ENCODE peak calls at places on chromosomes 1 and 21, in nine cellular contexts. S is thoracic aorta, N is prostate gland, K is tibial artery, D is endothelial cell, B is body of pancreas, O is ovary, X is neural crest cell, E is epithelial cell of esophagus. J is an unnamed sample.

GRCh38 chr1:230292739-230293720 is 133.1 kb downstream of the PGBD5 start:
- DNase-seq in S (no peak), N (no peak), K (peak), D (no peak), B (peak), O (peak), X (no peak), E (peak), J (no peak)

GRCh38 chr1:151988405-151988851 is 5.2 kb downstream of the S100A10 start:
- DNase-seq in S (no peak), N (no peak), K (no peak), D (no peak), B (no peak), O (no peak), X (no peak), E (peak), J (no peak)

GRCh38 chr1:204894606-204895005 is 23.9 kb downstream of the NFASC start:
- DNase-seq in S (no peak), N (no peak), K (no peak), D (no peak), B (no peak), O (no peak), X (no peak), E (peak), J (no peak)

GRCh38 chr1:10986525-10986890 is 25.9 kb upstream of the TARDBP start:
- DNase-seq in S (no peak), N (no peak), K (no peak), D (no peak), B (peak), O (no peak), X (no peak), E (no peak), J (no peak)

GRCh38 chr21:29621525-29621924 is 318.3 kb downstream of the GRIK1 start:
- DNase-seq in S (no peak), N (no peak), K (no peak), D (no peak), B (no peak), O (no peak), X (no peak), E (no peak), J (no peak)

GRCh38 chr1:2645776-2646175 is 13.0 kb upstream of the MMEL1 start:
- DNase-seq in S (no peak), N (no peak), K (no peak), D (no peak), B (peak), O (peak), X (no peak), E (no peak), J (no peak)

GRCh38 chr1:40877681-40878080 is 15.5 kb upstream of the CITED4 start:
- DNase-seq in S (peak), N (peak), K (peak), D (no peak), B (peak), O (peak), X (no peak), E (peak), J (peak)

GRCh38 chr21:25717491-25718139 is 17.1 kb downstream of the ATP5PF start:
- DNase-seq in S (no peak), N (no peak), K (no peak), D (no peak), B (no peak), O (no peak), X (no peak), E (peak), J (no peak)

GRCh38 chr1:116044071-116044470 is 67.1 kb upstream of the MAB21L3 start:
- DNase-seq in S (no peak), N (no peak), K (no peak), D (no peak), B (no peak), O (no peak), X (no peak), E (no peak), J (no peak)

GRCh38 chr1:230185076-230186001 is 118.3 kb downstream of the GALNT2 start:
- DNase-seq in S (no peak), N (no peak), K (no peak), D (no peak), B (no peak), O (no peak), X (no peak), E (no peak), J (no peak)

GRCh38 chr1:94543893-94544635 is 2.5 kb upstream of the F3 start:
- DNase-seq in S (no peak), N (no peak), K (no peak), D (no peak), B (no peak), O (no peak), X (no peak), E (peak), J (no peak)

GRCh38 chr21:45228171-45228641 is 59.5 kb downstream of the POFUT2 start:
- DNase-seq in S (no peak), N (no peak), K (peak), D (no peak), B (peak), O (no peak), X (no peak), E (peak), J (no peak)

GRCh38 chr1:153393926-153394325 is 3.1 kb upstream of the S100A8 start:
- DNase-seq in S (no peak), N (no peak), K (no peak), D (no peak), B (no peak), O (no peak), X (no peak), E (peak), J (no peak)

GRCh38 chr1:56135069-56135863 is 444.1 kb downstream of the PLPP3 start:
- DNase-seq in S (no peak), N (no peak), K (no peak), D (no peak), B (no peak), O (no peak), X (no peak), E (no peak), J (no peak)

GRCh38 chr1:18105196-18105595 is 2.4 kb upstream of the IGSF21 start:
- DNase-seq in S (no peak), N (no peak), K (no peak), D (no peak), B (no peak), O (no peak), X (no peak), E (no peak), J (no peak)

GRCh38 chr1:64199154-64199553 is 4.3 kb upstream of the UBE2U start:
- DNase-seq in S (no peak), N (no peak), K (no peak), D (no peak), B (no peak), O (no peak), X (no peak), E (peak), J (no peak)

GRCh38 chr1:172670791-172671190 is 11.9 kb downstream of the FASLG start:
- DNase-seq in S (no peak), N (no peak), K (no peak), D (no peak), B (no peak), O (no peak), X (no peak), E (no peak), J (no peak)

GRCh38 chr1:205062895-205063294 is 19.9 kb downstream of the CNTN2 start:
- DNase-seq in S (no peak), N (no peak), K (no peak), D (no peak), B (no peak), O (no peak), X (no peak), E (no peak), J (no peak)

GRCh38 chr1:209755926-209756607 is at the start of gene TRAF3IP3:
- DNase-seq in S (no peak), N (no peak), K (peak), D (no peak), B (no peak), O (no peak), X (no peak), E (no peak), J (no peak)

GRCh38 chr1:195458365-195458764 is 1149.9 kb downstream of the KCNT2 start:
- DNase-seq in S (no peak), N (no peak), K (no peak), D (no peak), B (no peak), O (no peak), X (no peak), E (no peak), J (no peak)

GRCh38 chr1:231636157-231636556 is 9.6 kb downstream of the DISC1 start:
- DNase-seq in S (no peak), N (no peak), K (no peak), D (no peak), B (no peak), O (peak), X (no peak), E (peak), J (no peak)

GRCh38 chr1:91578320-91579109 is 77.9 kb downstream of the CDC7 start:
- DNase-seq in S (no peak), N (no peak), K (no peak), D (no peak), B (no peak), O (no peak), X (no peak), E (no peak), J (no peak)

GRCh38 chr1:174912243-174912642 is 87.5 kb upstream of the CACYBP start:
- DNase-seq in S (no peak), N (no peak), K (no peak), D (no peak), B (no peak), O (no peak), X (no peak), E (no peak), J (no peak)

GRCh38 chr1:151443846-151444790 is 15.2 kb downstream of the POGZ start:
- DNase-seq in S (no peak), N (peak), K (peak), D (peak), B (peak), O (peak), X (peak), E (peak), J (peak)

GRCh38 chr1:1213153-1213918 is 617 bp downstream of the TNFRSF4 start:
- DNase-seq in S (no peak), N (no peak), K (no peak), D (no peak), B (no peak), O (no peak), X (no peak), E (no peak), J (no peak)

GRCh38 chr1:25023826-25024225 is 93.8 kb upstream of the RUNX3 start:
- DNase-seq in S (no peak), N (no peak), K (no peak), D (no peak), B (no peak), O (no peak), X (no peak), E (no peak), J (no peak)

GRCh38 chr1:162372159-162373071 is 4.2 kb downstream of the SPATA46 start:
- DNase-seq in S (no peak), N (no peak), K (no peak), D (no peak), B (no peak), O (no peak), X (no peak), E (no peak), J (no peak)

GRCh38 chr1:18948913-18949688 is 7.4 kb downstream of the IFFO2 start:
- DNase-seq in S (no peak), N (peak), K (peak), D (peak), B (peak), O (peak), X (no peak), E (peak), J (peak)

DNA sequence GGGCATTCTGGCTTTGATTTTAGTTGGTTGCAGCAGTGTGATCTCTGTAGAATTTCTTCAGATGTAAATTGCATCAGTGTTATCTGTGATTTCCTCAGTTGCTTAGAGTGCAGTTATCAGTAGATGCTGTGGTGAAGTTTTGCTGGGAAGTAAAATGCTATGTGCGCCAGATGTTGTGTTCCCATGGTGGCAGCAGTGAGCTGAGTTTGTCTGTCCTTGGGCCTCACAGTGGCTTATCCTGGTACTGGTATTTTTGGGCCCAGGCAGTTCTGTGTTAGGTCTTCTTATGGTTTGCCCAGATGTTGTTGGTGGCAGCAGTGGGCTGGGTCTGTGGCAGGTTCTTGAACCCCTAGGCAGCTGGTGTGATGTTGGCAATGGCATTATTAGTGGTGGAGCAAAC is 1242.1 kb downstream of the PLA2G4A start:
- DNase-seq in S (no peak), N (no peak), K (no peak), D (no peak), B (no peak), O (no peak), X (no peak), E (no peak), J (no peak)
- TF ChIP-seq CTCF in S (no peak), N (no peak), K (no peak), D (no peak), B (no peak), O (no peak), X (no peak), E (no peak), J (no peak)

GRCh38 chr1:156490401-156491032 is 10.1 kb downstream of the MEF2D start:
- DNase-seq in S (no peak), N (no peak), K (no peak), D (peak), B (no peak), O (peak), X (no peak), E (peak), J (peak)

GRCh38 chr1:156487862-156488261 is 12.7 kb downstream of the MEF2D start:
- DNase-seq in S (no peak), N (no peak), K (no peak), D (no peak), B (no peak), O (no peak), X (no peak), E (peak), J (no peak)

GRCh38 chr1:156489935-156490293 is 10.7 kb downstream of the MEF2D start:
- DNase-seq in S (no peak), N (no peak), K (no peak), D (no peak), B (no peak), O (no peak), X (no peak), E (no peak), J (no peak)

GRCh38 chr1:156488566-156489165 is 11.9 kb downstream of the MEF2D start:
- DNase-seq in S (no peak), N (no peak), K (no peak), D (no peak), B (no peak), O (no peak), X (no peak), E (no peak), J (no peak)

DNA sequence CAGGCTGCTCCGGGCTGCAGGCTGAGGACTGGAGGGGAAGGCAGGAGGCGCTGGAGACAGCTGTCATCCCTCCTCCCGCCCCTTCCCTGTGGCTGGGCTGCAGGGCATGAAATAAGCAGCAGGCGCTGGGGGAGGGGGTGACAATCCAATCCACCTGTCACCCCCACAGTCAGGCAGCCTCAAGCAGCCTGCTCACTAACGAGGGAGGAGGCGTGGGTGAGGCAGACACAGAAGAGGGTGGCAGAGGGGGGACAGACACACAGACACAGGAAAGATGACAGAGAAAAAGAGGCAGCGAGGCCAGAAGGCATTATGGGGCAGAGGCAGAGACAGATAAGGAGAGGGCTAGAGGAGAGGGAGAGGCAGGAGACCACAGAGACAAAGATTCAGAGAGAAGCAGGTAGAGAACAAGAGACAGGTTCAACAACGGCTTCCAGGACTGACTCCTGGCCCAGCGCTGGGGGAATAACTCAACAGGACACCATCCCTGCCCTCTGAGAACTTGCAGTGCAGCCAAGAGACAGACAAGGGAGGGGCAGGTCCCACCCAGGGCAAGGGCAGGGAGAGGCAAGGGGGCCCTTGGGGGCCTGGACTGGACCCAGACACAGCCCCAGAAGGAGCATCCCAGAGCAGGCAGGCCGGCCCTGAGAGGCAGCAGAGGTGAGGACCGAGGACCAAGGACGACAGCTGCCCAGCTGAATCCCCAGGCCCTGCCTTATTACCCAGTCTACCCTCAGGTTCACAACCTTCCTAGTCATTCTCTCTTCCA is 11.2 kb downstream of the MEF2D start:
- DNase-seq in S (no peak), N (no peak), K (no peak), D (no peak), B (peak), O (peak), X (no peak), E (no peak), J (peak)
- TF ChIP-seq CTCF in S (no peak), N (peak), K (peak), D (no peak), B (no peak), O (no peak), X (no peak), E (no peak), J (no peak)

GRCh38 chr1:99527078-99527477 is 118.8 kb upstream of the PALMD start:
- DNase-seq in S (no peak), N (no peak), K (no peak), D (no peak), B (no peak), O (no peak), X (no peak), E (peak), J (no peak)
- TF ChIP-seq CTCF in S (no peak), N (no peak), K (no peak), D (no peak), B (no peak), O (no peak), X (peak), E (peak), J (no peak)

GRCh38 chr1:81489372-81489934 is 311.3 kb upstream of the ADGRL2 start:
- DNase-seq in S (no peak), N (no peak), K (no peak), D (no peak), B (no peak), O (no peak), X (no peak), E (no peak), J (no peak)
- TF ChIP-seq CTCF in S (no peak), N (no peak), K (no peak), D (no peak), B (no peak), O (no peak), X (no peak), E (no peak), J (no peak)

GRCh38 chr1:109499081-109499480 is 5.2 kb downstream of the CYB561D1 start:
- DNase-seq in S (no peak), N (no peak), K (no peak), D (no peak), B (no peak), O (no peak), X (no peak), E (peak), J (no peak)

GRCh38 chr1:109495738-109496137 is 1.8 kb downstream of the CYB561D1 start:
- DNase-seq in S (no peak), N (no peak), K (no peak), D (no peak), B (no peak), O (no peak), X (no peak), E (no peak), J (no peak)

GRCh38 chr1:109497449-109498160 is 3.7 kb downstream of the CYB561D1 start:
- DNase-seq in S (no peak), N (no peak), K (no peak), D (no peak), B (no peak), O (no peak), X (no peak), E (no peak), J (no peak)

GRCh38 chr1:109499661-109500536 is 6.0 kb downstream of the CYB561D1 start:
- DNase-seq in S (no peak), N (no peak), K (no peak), D (peak), B (peak), O (no peak), X (no peak), E (peak), J (no peak)

DNA sequence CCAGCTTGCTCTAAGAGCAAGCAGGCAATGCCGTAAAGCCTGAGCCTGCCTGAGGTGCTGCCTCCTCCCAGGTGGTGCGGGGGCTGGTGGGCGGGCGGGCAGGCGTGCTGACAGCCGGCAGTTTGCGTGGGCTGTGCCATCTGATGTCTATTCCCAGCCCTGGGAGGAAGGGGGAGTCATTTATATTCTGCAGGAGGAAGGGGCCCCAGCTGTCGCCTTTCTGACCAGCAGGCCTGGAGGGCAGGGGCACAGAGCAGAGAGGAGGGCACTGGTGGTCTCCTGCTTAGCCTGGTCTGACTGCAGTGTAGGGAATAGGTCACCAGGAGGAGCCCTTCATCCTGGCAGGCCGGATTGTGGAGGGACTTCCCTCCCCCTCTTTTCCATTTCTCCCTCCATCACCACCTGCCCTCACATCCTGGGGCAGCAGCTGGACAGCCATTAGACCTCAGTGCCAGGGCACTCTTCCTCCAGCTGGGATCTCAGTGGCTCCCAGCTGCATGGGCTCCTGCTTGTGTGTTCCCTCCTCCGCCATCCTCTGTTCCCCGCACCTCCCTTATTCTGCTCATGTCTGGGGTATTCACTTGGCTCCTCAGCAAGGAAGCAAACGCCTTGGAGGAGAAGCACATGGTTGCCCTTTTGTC is 4.4 kb downstream of the CYB561D1 start:
- DNase-seq in S (no peak), N (no peak), K (no peak), D (peak), B (no peak), O (peak), X (peak), E (peak), J (peak)
- TF ChIP-seq CTCF in S (peak), N (peak), K (peak), D (peak), B (peak), O (peak), X (peak), E (peak), J (peak)

J was measured in nephron progenitor cell.